ENCODE peak calls at places on chromosomes 11 and 22, in four cellular contexts. One of them, this sample, is unnamed.

GRCh38 chr11:41099654-41100053 is 359.8 kb downstream of the LRRC4C start:
- DNase-seq in H1: no peak
- DNase-seq in IMR-90: no peak
- DNase-seq in H9: no peak
- DNase-seq in this sample: no peak

GRCh38 chr11:19447150-19447566 is 206.4 kb upstream of the E2F8 start:
- DNase-seq in H1: no peak
- DNase-seq in IMR-90: peak
- DNase-seq in H9: no peak
- DNase-seq in this sample: peak

GRCh38 chr11:3156282-3156660 is 8.8 kb downstream of the OSBPL5 start:
- DNase-seq in H1: no peak
- DNase-seq in H9: no peak
- DNase-seq in IMR-90: no peak
- DNase-seq in this sample: no peak

GRCh38 chr22:44366372-44367310 is 53.9 kb upstream of the SHISAL1 start:
- DNase-seq in H9: no peak
- DNase-seq in H1: no peak
- DNase-seq in IMR-90: peak
- DNase-seq in this sample: no peak

GRCh38 chr11:60937144-60937527 is 12.9 kb downstream of the TMEM132A start:
- DNase-seq in H1: no peak
- DNase-seq in IMR-90: no peak
- DNase-seq in H9: no peak
- DNase-seq in this sample: no peak

GRCh38 chr11:18775492-18776292 is 15.9 kb downstream of the PTPN5 start:
- DNase-seq in H1: peak
- DNase-seq in H9: peak
- DNase-seq in IMR-90: peak
- DNase-seq in this sample: peak

GRCh38 chr11:116225236-116225635 is 547.6 kb downstream of the BUD13 start:
- DNase-seq in H9: no peak
- DNase-seq in IMR-90: no peak
- DNase-seq in H1: no peak
- DNase-seq in this sample: peak

GRCh38 chr11:33987975-33988580 is 63.5 kb upstream of the CAPRIN1 start:
- DNase-seq in H1: no peak
- DNase-seq in IMR-90: peak
- DNase-seq in H9: peak
- DNase-seq in this sample: peak

GRCh38 chr11:79412761-79413160 is 28.1 kb downstream of the TENM4 start:
- DNase-seq in IMR-90: peak
- DNase-seq in H1: no peak
- DNase-seq in H9: no peak
- DNase-seq in this sample: no peak

GRCh38 chr11:74522776-74523175 is 29.3 kb upstream of the LIPT2 start:
- DNase-seq in IMR-90: no peak
- DNase-seq in H9: no peak
- DNase-seq in H1: no peak
- DNase-seq in this sample: no peak

GRCh38 chr11:76666830-76667229 is 3.7 kb downstream of the LRRC32 start:
- DNase-seq in H1: no peak
- DNase-seq in IMR-90: no peak
- DNase-seq in H9: peak
- DNase-seq in this sample: no peak

GRCh38 chr22:44950806-44951509 is 58.8 kb downstream of the PHF21B start:
- DNase-seq in IMR-90: no peak
- DNase-seq in H9: no peak
- DNase-seq in H1: no peak
- DNase-seq in this sample: no peak

GRCh38 chr22:17436382-17436951 is 67.2 kb downstream of the CECR2 start:
- DNase-seq in H9: no peak
- DNase-seq in IMR-90: no peak
- DNase-seq in H1: no peak
- DNase-seq in this sample: no peak

GRCh38 chr11:45285931-45286632 is at the start of gene SYT13:
- DNase-seq in H1: peak
- DNase-seq in H9: peak
- DNase-seq in IMR-90: no peak
- DNase-seq in this sample: peak

GRCh38 chr11:2208691-2209369 is 37.2 kb upstream of the TH start:
- DNase-seq in H1: no peak
- DNase-seq in IMR-90: no peak
- DNase-seq in H9: peak
- DNase-seq in this sample: no peak

GRCh38 chr11:83694191-83694905 is 408.2 kb upstream of the CCDC90B start:
- DNase-seq in H9: no peak
- DNase-seq in H1: no peak
- DNase-seq in IMR-90: no peak
- DNase-seq in this sample: no peak

GRCh38 chr11:41497974-41498373 is 38.5 kb upstream of the LRRC4C start:
- DNase-seq in IMR-90: no peak
- DNase-seq in H9: peak
- DNase-seq in H1: peak
- DNase-seq in this sample: peak

GRCh38 chr11:111460752-111461305 is 51.4 kb downstream of the BTG4 start:
- DNase-seq in H1: no peak
- DNase-seq in H9: no peak
- DNase-seq in IMR-90: peak
- DNase-seq in this sample: no peak

GRCh38 chr11:104352036-104352435 is 188.1 kb upstream of the PDGFD start:
- DNase-seq in H1: no peak
- DNase-seq in H9: no peak
- DNase-seq in IMR-90: no peak
- DNase-seq in this sample: no peak

GRCh38 chr11:79150966-79151365 is 289.9 kb downstream of the TENM4 start:
- DNase-seq in H1: no peak
- DNase-seq in H9: no peak
- DNase-seq in IMR-90: peak
- DNase-seq in this sample: no peak

GRCh38 chr11:48013269-48013901 is 33.0 kb downstream of the PTPRJ start:
- DNase-seq in H1: no peak
- DNase-seq in IMR-90: peak
- DNase-seq in H9: no peak
- DNase-seq in this sample: no peak

GRCh38 chr22:48396091-48396784 is 1431.4 kb downstream of the BRD1 start:
- DNase-seq in IMR-90: no peak
- DNase-seq in H1: no peak
- DNase-seq in H9: no peak
- DNase-seq in this sample: no peak

GRCh38 chr22:20181194-20181931 is 30.5 kb upstream of the CCDC188 start:
- DNase-seq in H9: no peak
- DNase-seq in IMR-90: no peak
- DNase-seq in H1: no peak
- DNase-seq in this sample: no peak

GRCh38 chr11:48101044-48101733 is 115.4 kb upstream of the OR4B1 start:
- DNase-seq in IMR-90: no peak
- DNase-seq in H9: no peak
- DNase-seq in H1: no peak
- DNase-seq in this sample: no peak

GRCh38 chr11:27201454-27202302 is 161.1 kb downstream of the BBOX1 start:
- DNase-seq in H1: no peak
- DNase-seq in H9: no peak
- DNase-seq in IMR-90: peak
- DNase-seq in this sample: no peak

GRCh38 chr11:65641233-65642013 is 3.5 kb downstream of the SIPA1 start:
- DNase-seq in H9: no peak
- DNase-seq in IMR-90: no peak
- DNase-seq in H1: no peak
- DNase-seq in this sample: no peak

GRCh38 chr22:48826546-48826945 is 1001.1 kb downstream of the BRD1 start:
- DNase-seq in IMR-90: no peak
- DNase-seq in H1: no peak
- DNase-seq in H9: no peak
- DNase-seq in this sample: no peak

GRCh38 chr22:46574993-46575914 is 37.8 kb upstream of the CELSR1 start:
- DNase-seq in H1: no peak
- DNase-seq in H9: peak
- DNase-seq in IMR-90: no peak
- DNase-seq in this sample: peak

GRCh38 chr22:49925525-49926128 is 7.2 kb downstream of the CRELD2 start:
- DNase-seq in H1: no peak
- DNase-seq in IMR-90: no peak
- DNase-seq in H9: no peak
- DNase-seq in this sample: no peak

GRCh38 chr11:69603978-69604524 is 36.9 kb upstream of the CCND1 start:
- DNase-seq in H9: no peak
- DNase-seq in IMR-90: no peak
- DNase-seq in H1: no peak
- DNase-seq in this sample: no peak

GRCh38 chr11:71201231-71201630 is 51.1 kb downstream of the SHANK2 start:
- DNase-seq in IMR-90: no peak
- DNase-seq in H9: no peak
- DNase-seq in H1: no peak
- DNase-seq in this sample: no peak

DNA sequence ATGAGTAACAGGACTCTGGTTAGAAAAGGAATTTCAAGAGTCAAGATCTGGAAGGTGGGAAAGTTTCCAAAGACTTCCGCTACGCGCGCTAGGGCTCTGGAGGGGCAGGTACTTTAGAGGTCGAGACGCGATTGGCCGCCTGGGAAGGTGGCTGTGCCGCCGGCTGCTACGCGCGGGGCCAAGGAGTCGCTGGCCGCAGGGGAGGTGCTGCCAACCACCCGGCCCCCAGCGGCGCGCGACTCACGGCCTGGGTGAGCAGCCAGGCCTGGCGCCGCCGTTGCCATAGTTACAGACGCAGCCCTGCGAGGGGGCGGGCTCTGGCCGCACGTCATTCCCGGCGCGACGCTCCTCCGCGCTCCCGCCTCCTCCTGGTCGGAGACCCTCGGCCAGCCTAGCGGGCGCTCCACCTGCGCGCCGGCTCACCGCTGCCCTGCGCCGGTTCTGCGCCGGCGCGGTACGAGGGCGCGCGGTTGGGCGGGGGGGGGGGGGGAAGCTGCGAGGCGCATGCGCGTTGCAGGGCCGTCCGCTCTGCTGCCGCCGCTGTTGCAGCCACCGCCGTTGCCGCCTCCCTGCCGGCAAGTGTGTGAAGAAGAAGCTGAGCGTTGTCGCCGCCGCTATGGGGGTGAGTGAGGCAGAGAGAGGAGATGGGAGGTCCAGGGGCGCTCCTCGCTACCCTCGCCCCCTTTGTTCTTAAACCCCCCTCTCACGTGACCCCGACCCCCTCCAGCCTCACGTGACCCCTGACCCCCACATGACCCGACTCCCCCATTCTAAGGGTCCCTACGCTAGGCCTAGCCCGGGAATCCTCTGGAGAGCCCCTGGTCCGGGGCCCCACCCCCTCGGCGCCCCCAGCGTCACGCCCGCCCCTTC is at the start of gene NAA40:
- DNase-seq in IMR-90: peak
- DNase-seq in H9: peak
- DNase-seq in H1: peak
- DNase-seq in this sample: peak
- H3K4ac ChIP-seq in IMR-90: peak
- H3K4ac ChIP-seq in H9: no peak
- H3K4ac ChIP-seq in H1: peak
- H3K4ac ChIP-seq in this sample: peak

GRCh38 chr22:29753808-29754657 is 12.8 kb downstream of the ZMAT5 start:
- DNase-seq in H9: no peak
- DNase-seq in H1: no peak
- DNase-seq in IMR-90: no peak
- DNase-seq in this sample: no peak

GRCh38 chr22:29756341-29756740 is 10.5 kb downstream of the ZMAT5 start:
- DNase-seq in IMR-90: no peak
- DNase-seq in H1: no peak
- DNase-seq in H9: no peak
- DNase-seq in this sample: no peak

GRCh38 chr22:29758068-29758622 is 8.7 kb downstream of the ZMAT5 start:
- DNase-seq in H9: no peak
- DNase-seq in H1: no peak
- DNase-seq in IMR-90: no peak
- DNase-seq in this sample: no peak

GRCh38 chr22:29757096-29757495 is 9.7 kb downstream of the ZMAT5 start:
- DNase-seq in H1: no peak
- DNase-seq in IMR-90: no peak
- DNase-seq in H9: no peak
- DNase-seq in this sample: no peak

GRCh38 chr22:29755889-29756288 is 10.9 kb downstream of the ZMAT5 start:
- DNase-seq in IMR-90: no peak
- DNase-seq in H9: no peak
- DNase-seq in H1: no peak
- DNase-seq in this sample: no peak
- H3K18ac ChIP-seq in IMR-90: no peak
- H3K18ac ChIP-seq in H9: no peak
- H3K18ac ChIP-seq in H1: no peak
- H3K18ac ChIP-seq in this sample: no peak

DNA sequence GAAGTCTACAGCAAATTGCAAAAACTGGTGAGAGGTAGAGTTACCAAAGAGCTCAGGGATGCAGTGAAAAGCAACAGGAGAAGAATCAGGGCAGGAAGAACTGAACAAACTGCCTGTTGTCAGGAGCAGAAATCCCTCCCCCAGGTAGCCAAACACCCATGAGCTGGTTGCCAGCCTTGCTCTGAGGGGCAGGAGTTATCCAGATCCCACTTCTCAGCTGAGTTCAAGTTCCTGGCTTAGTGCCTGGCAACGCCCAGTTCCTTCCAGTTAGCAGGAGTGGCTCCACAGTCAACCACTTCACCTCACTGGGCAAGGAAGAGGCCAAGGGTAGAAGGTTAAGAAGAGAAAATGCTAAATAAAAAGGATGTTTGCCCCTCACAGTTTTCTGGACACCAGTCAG is 1.9 kb upstream of the MPZL2 start:
- DNase-seq in H9: no peak
- DNase-seq in H1: no peak
- DNase-seq in IMR-90: no peak
- DNase-seq in this sample: no peak
- H4K5ac ChIP-seq in H9: no peak
- H4K5ac ChIP-seq in H1: no peak
- H4K5ac ChIP-seq in IMR-90: no peak
- H4K5ac ChIP-seq in this sample: no peak

GRCh38 chr11:35235944-35236666 is 97.1 kb downstream of the CD44 start:
- DNase-seq in H9: no peak
- DNase-seq in IMR-90: no peak
- DNase-seq in H1: no peak
- DNase-seq in this sample: no peak

GRCh38 chr11:35237860-35238715 is 99.1 kb downstream of the CD44 start:
- DNase-seq in IMR-90: no peak
- DNase-seq in H9: peak
- DNase-seq in H1: peak
- DNase-seq in this sample: peak

GRCh38 chr11:35236667-35237003 is 97.7 kb downstream of the CD44 start:
- DNase-seq in IMR-90: peak
- DNase-seq in H1: no peak
- DNase-seq in H9: no peak
- DNase-seq in this sample: no peak

GRCh38 chr11:35238882-35239281 is 99.9 kb downstream of the CD44 start:
- DNase-seq in H1: no peak
- DNase-seq in H9: no peak
- DNase-seq in IMR-90: no peak
- DNase-seq in this sample: no peak

GRCh38 chr11:35237345-35237744 is 98.4 kb downstream of the CD44 start:
- DNase-seq in H9: no peak
- DNase-seq in H1: no peak
- DNase-seq in IMR-90: no peak
- DNase-seq in this sample: no peak
- H3K4ac ChIP-seq in H9: no peak
- H3K4ac ChIP-seq in H1: no peak
- H3K4ac ChIP-seq in IMR-90: peak
- H3K4ac ChIP-seq in this sample: no peak